ENCODE peak calls at places on chromosomes 12 and 14, in six cellular contexts. One of them, this sample, is unnamed.

GRCh38 chr12:70367268-70368141 is 1.4 kb downstream of the KCNMB4 start:
- DNase-seq in cardiac muscle cell: peak
- DNase-seq in HepG2: no peak
- DNase-seq in SJSA1: no peak
- DNase-seq in body of pancreas: no peak
- DNase-seq in A549: no peak
- DNase-seq in this sample: no peak

GRCh38 chr14:35534130-35534883 is at the start of gene INSM2:
- DNase-seq in cardiac muscle cell: no peak
- DNase-seq in HepG2: no peak
- DNase-seq in SJSA1: no peak
- DNase-seq in body of pancreas: peak
- DNase-seq in A549: peak
- DNase-seq in this sample: no peak

GRCh38 chr12:62977419-62977818 is 42.5 kb upstream of the PPM1H start:
- DNase-seq in cardiac muscle cell: no peak
- DNase-seq in HepG2: no peak
- DNase-seq in SJSA1: peak
- DNase-seq in body of pancreas: no peak
- DNase-seq in A549: peak
- DNase-seq in this sample: no peak

GRCh38 chr12:2733493-2734252 is 61.1 kb upstream of the FKBP4 start:
- DNase-seq in cardiac muscle cell: no peak
- DNase-seq in HepG2: no peak
- DNase-seq in SJSA1: no peak
- DNase-seq in body of pancreas: no peak
- DNase-seq in A549: peak
- DNase-seq in this sample: no peak

GRCh38 chr12:116783503-116784237 is 45.6 kb downstream of the RNFT2 start:
- DNase-seq in cardiac muscle cell: no peak
- DNase-seq in HepG2: no peak
- DNase-seq in SJSA1: no peak
- DNase-seq in body of pancreas: no peak
- DNase-seq in A549: no peak
- DNase-seq in this sample: no peak

GRCh38 chr12:47860873-47861272 is 41.2 kb upstream of the HDAC7 start:
- DNase-seq in cardiac muscle cell: no peak
- DNase-seq in HepG2: no peak
- DNase-seq in SJSA1: no peak
- DNase-seq in body of pancreas: no peak
- DNase-seq in A549: no peak
- DNase-seq in this sample: no peak

GRCh38 chr12:68373836-68374314 is 41.7 kb upstream of the MDM1 start:
- DNase-seq in cardiac muscle cell: no peak
- DNase-seq in HepG2: no peak
- DNase-seq in SJSA1: no peak
- DNase-seq in body of pancreas: no peak
- DNase-seq in A549: no peak
- DNase-seq in this sample: no peak

GRCh38 chr14:53591816-53592215 is 364.8 kb downstream of the BMP4 start:
- DNase-seq in cardiac muscle cell: no peak
- DNase-seq in HepG2: no peak
- DNase-seq in SJSA1: no peak
- DNase-seq in body of pancreas: no peak
- DNase-seq in A549: no peak
- DNase-seq in this sample: no peak

GRCh38 chr12:52335598-52336262 is 14.5 kb upstream of the KRT83 start:
- DNase-seq in cardiac muscle cell: no peak
- DNase-seq in HepG2: no peak
- DNase-seq in SJSA1: no peak
- DNase-seq in body of pancreas: peak
- DNase-seq in A549: peak
- DNase-seq in this sample: no peak

GRCh38 chr12:6145584-6145983 is 21.1 kb upstream of the VWF start:
- DNase-seq in cardiac muscle cell: no peak
- DNase-seq in HepG2: no peak
- DNase-seq in SJSA1: no peak
- DNase-seq in body of pancreas: no peak
- DNase-seq in A549: no peak
- DNase-seq in this sample: no peak

GRCh38 chr14:95185452-95186392 is 28.4 kb upstream of the DICER1 start:
- DNase-seq in cardiac muscle cell: peak
- DNase-seq in HepG2: no peak
- DNase-seq in SJSA1: no peak
- DNase-seq in body of pancreas: peak
- DNase-seq in A549: no peak
- DNase-seq in this sample: no peak

GRCh38 chr12:100267603-100268281 is 765 bp downstream of the SCYL2 start:
- DNase-seq in cardiac muscle cell: peak
- DNase-seq in HepG2: peak
- DNase-seq in SJSA1: no peak
- DNase-seq in body of pancreas: no peak
- DNase-seq in A549: no peak
- DNase-seq in this sample: no peak

GRCh38 chr14:90421001-90421580 is 24.3 kb downstream of the CALM1 start:
- DNase-seq in cardiac muscle cell: no peak
- DNase-seq in HepG2: no peak
- DNase-seq in SJSA1: no peak
- DNase-seq in body of pancreas: no peak
- DNase-seq in A549: no peak
- DNase-seq in this sample: no peak

GRCh38 chr12:13135336-13136178 is 32.1 kb upstream of the GSG1 start:
- DNase-seq in cardiac muscle cell: peak
- DNase-seq in HepG2: no peak
- DNase-seq in SJSA1: peak
- DNase-seq in body of pancreas: peak
- DNase-seq in A549: peak
- DNase-seq in this sample: peak

GRCh38 chr12:118098911-118099671 is 4.7 kb downstream of the VSIG10 start:
- DNase-seq in cardiac muscle cell: no peak
- DNase-seq in HepG2: no peak
- DNase-seq in SJSA1: no peak
- DNase-seq in body of pancreas: no peak
- DNase-seq in A549: no peak
- DNase-seq in this sample: no peak

GRCh38 chr12:79844693-79845092 is 90.2 kb downstream of the PPP1R12A start:
- DNase-seq in cardiac muscle cell: peak
- DNase-seq in HepG2: peak
- DNase-seq in SJSA1: peak
- DNase-seq in body of pancreas: no peak
- DNase-seq in A549: peak
- DNase-seq in this sample: no peak

GRCh38 chr14:92122761-92123160 is 992 bp downstream of the CPSF2 start:
- DNase-seq in cardiac muscle cell: no peak
- DNase-seq in HepG2: no peak
- DNase-seq in SJSA1: no peak
- DNase-seq in body of pancreas: no peak
- DNase-seq in A549: no peak
- DNase-seq in this sample: no peak

GRCh38 chr12:68012712-68013111 is 23.5 kb downstream of the IFNG-AS1 start:
- DNase-seq in cardiac muscle cell: no peak
- DNase-seq in HepG2: no peak
- DNase-seq in SJSA1: no peak
- DNase-seq in body of pancreas: no peak
- DNase-seq in A549: no peak
- DNase-seq in this sample: no peak

GRCh38 chr12:84502907-84503787 is 409.5 kb downstream of the SLC6A15 start:
- DNase-seq in cardiac muscle cell: peak
- DNase-seq in HepG2: peak
- DNase-seq in SJSA1: peak
- DNase-seq in body of pancreas: peak
- DNase-seq in A549: peak
- DNase-seq in this sample: peak

GRCh38 chr12:68334136-68334535 is 2.0 kb upstream of the MDM1 start:
- DNase-seq in cardiac muscle cell: no peak
- DNase-seq in HepG2: no peak
- DNase-seq in SJSA1: no peak
- DNase-seq in body of pancreas: no peak
- DNase-seq in A549: peak
- DNase-seq in this sample: no peak

GRCh38 chr12:6444031-6444430 is 724 bp upstream of the CD27 start:
- DNase-seq in cardiac muscle cell: no peak
- DNase-seq in HepG2: no peak
- DNase-seq in SJSA1: no peak
- DNase-seq in body of pancreas: no peak
- DNase-seq in A549: no peak
- DNase-seq in this sample: no peak

GRCh38 chr12:46368138-46368537 is 4.4 kb downstream of the SLC38A2 start:
- DNase-seq in cardiac muscle cell: peak
- DNase-seq in HepG2: peak
- DNase-seq in SJSA1: no peak
- DNase-seq in body of pancreas: no peak
- DNase-seq in A549: no peak
- DNase-seq in this sample: no peak

GRCh38 chr14:99872786-99873440 is 79.7 kb downstream of the EML1 start:
- DNase-seq in cardiac muscle cell: no peak
- DNase-seq in HepG2: no peak
- DNase-seq in SJSA1: peak
- DNase-seq in body of pancreas: no peak
- DNase-seq in A549: no peak
- DNase-seq in this sample: no peak

GRCh38 chr14:54487771-54488170 is 1.0 kb downstream of the GMFB start:
- DNase-seq in cardiac muscle cell: peak
- DNase-seq in HepG2: no peak
- DNase-seq in SJSA1: peak
- DNase-seq in body of pancreas: no peak
- DNase-seq in A549: peak
- DNase-seq in this sample: no peak

GRCh38 chr12:125434131-125434530 is 368.9 kb downstream of the AACS start:
- DNase-seq in cardiac muscle cell: no peak
- DNase-seq in HepG2: no peak
- DNase-seq in SJSA1: no peak
- DNase-seq in body of pancreas: no peak
- DNase-seq in A549: no peak
- DNase-seq in this sample: no peak

DNA sequence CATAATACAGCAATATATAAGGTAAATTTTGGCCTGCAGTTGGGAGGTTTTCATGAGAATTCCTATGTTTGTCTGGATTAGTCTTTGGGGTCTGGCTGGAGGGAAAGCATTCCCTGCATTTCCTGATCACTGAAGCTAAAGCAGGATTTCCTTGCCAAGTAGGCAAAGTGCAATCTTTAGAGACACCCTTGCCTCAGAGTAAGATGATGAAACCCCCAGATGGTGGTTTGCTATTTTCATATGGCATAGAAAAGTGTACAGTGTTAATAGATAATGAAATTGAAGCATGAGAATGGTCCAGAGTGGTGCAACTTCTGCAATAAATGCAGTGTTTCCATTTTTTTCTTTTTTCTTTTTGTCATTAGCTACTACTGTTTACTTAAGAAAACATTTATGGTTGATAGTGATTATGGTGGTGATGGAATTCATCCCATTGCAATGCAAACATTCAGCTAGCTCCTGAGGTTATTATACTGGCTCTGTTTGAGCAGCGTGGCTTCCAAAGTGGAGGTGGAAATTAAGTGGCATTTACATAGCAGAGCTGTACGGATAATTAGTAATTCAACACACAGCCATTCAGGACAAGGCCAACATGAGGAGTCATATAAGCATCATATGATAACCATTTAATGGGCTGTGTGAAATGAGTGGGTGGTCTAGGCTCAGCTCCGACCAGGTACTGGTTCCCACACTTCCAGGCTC is 276.3 kb downstream of the DUSP6 start:
- DNase-seq in cardiac muscle cell: peak
- DNase-seq in HepG2: no peak
- DNase-seq in SJSA1: no peak
- DNase-seq in body of pancreas: no peak
- DNase-seq in A549: no peak
- DNase-seq in this sample: no peak
- H3K27ac ChIP-seq in cardiac muscle cell: no peak
- H3K27ac ChIP-seq in HepG2: no peak
- H3K27ac ChIP-seq in SJSA1: no peak
- H3K27ac ChIP-seq in body of pancreas: no peak
- H3K27ac ChIP-seq in A549: no peak
- H3K27ac ChIP-seq in this sample: no peak

DNA sequence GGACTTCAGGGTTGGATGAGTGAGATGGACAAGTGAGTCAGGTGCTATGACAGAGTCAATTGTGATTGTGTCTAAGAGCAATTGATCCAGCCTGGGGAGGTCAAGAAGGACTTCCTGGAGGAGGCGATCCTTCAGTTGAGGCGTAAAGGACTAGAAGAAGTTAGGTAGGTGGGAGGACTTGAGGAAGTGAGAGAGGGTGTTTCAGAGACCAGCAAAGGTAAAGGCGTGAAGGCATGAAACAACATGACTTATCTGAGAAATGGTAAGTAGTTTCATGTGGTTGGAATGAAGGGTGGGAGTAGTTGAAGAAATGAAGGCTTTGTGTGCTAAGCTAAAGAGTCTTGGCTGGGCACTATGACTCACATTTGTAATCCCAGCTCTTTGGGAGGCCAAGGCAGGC is 48.9 kb upstream of the PPP1CC start:
- DNase-seq in cardiac muscle cell: no peak
- DNase-seq in HepG2: no peak
- DNase-seq in SJSA1: no peak
- DNase-seq in body of pancreas: no peak
- DNase-seq in A549: no peak
- DNase-seq in this sample: peak
- H3K27ac ChIP-seq in cardiac muscle cell: no peak
- H3K27ac ChIP-seq in HepG2: no peak
- H3K27ac ChIP-seq in SJSA1: no peak
- H3K27ac ChIP-seq in body of pancreas: no peak
- H3K27ac ChIP-seq in A549: no peak
- H3K27ac ChIP-seq in this sample: peak

GRCh38 chr14:65204056-65204455 is 101.7 kb upstream of the MAX start:
- DNase-seq in cardiac muscle cell: no peak
- DNase-seq in HepG2: no peak
- DNase-seq in SJSA1: no peak
- DNase-seq in body of pancreas: no peak
- DNase-seq in A549: no peak
- DNase-seq in this sample: no peak
- H3K27ac ChIP-seq in cardiac muscle cell: no peak
- H3K27ac ChIP-seq in HepG2: no peak
- H3K27ac ChIP-seq in SJSA1: no peak
- H3K27ac ChIP-seq in body of pancreas: no peak
- H3K27ac ChIP-seq in A549: no peak
- H3K27ac ChIP-seq in this sample: no peak

GRCh38 chr12:753401-754237 is 1.2 kb downstream of the WNK1 start:
- DNase-seq in cardiac muscle cell: peak
- DNase-seq in HepG2: no peak
- DNase-seq in SJSA1: peak
- DNase-seq in body of pancreas: peak
- DNase-seq in A549: peak
- DNase-seq in this sample: no peak
- H3K27ac ChIP-seq in cardiac muscle cell: peak
- H3K27ac ChIP-seq in HepG2: peak
- H3K27ac ChIP-seq in SJSA1: peak
- H3K27ac ChIP-seq in body of pancreas: peak
- H3K27ac ChIP-seq in A549: peak
- H3K27ac ChIP-seq in this sample: peak

GRCh38 chr12:57553343-57554202 is 3.7 kb downstream of the KIF5A start:
- DNase-seq in cardiac muscle cell: peak
- DNase-seq in HepG2: no peak
- DNase-seq in SJSA1: peak
- DNase-seq in body of pancreas: no peak
- DNase-seq in A549: no peak
- DNase-seq in this sample: no peak
- H3K27ac ChIP-seq in cardiac muscle cell: no peak
- H3K27ac ChIP-seq in HepG2: no peak
- H3K27ac ChIP-seq in SJSA1: no peak
- H3K27ac ChIP-seq in body of pancreas: no peak
- H3K27ac ChIP-seq in A549: no peak
- H3K27ac ChIP-seq in this sample: no peak

This sample was measured in epithelial cell of prostate.